ENCODE peak calls at places on chromosome 18, in four cellular contexts. One of them, this sample, is unnamed.

GRCh38 chr18:79567481-79568147 is 112.0 kb upstream of the CTDP1 start:
- DNase-seq in upper lobe of left lung: no peak
- DNase-seq in GF-D8: no peak
- DNase-seq in astrocyte of the spinal cord: peak; percentile 90
- DNase-seq in this sample: no peak

GRCh38 chr18:63368611-63369010 is 1.6 kb upstream of the KDSR start:
- DNase-seq in upper lobe of left lung: no peak
- DNase-seq in GF-D8: no peak
- DNase-seq in astrocyte of the spinal cord: no peak
- DNase-seq in this sample: no peak

GRCh38 chr18:23479829-23480505 is 23.3 kb upstream of the RMC1 start:
- DNase-seq in upper lobe of left lung: no peak
- DNase-seq in GF-D8: peak; percentile 34
- DNase-seq in astrocyte of the spinal cord: no peak
- DNase-seq in this sample: no peak

GRCh38 chr18:76348267-76349066 is 146.6 kb downstream of the ZNF516 start:
- DNase-seq in upper lobe of left lung: no peak
- DNase-seq in GF-D8: no peak
- DNase-seq in astrocyte of the spinal cord: no peak
- DNase-seq in this sample: peak; percentile 0

GRCh38 chr18:62939925-62940324 is 224.6 kb downstream of the PHLPP1 start:
- DNase-seq in upper lobe of left lung: no peak
- DNase-seq in GF-D8: no peak
- DNase-seq in astrocyte of the spinal cord: no peak
- DNase-seq in this sample: no peak

GRCh38 chr18:710418-711300 is 1.8 kb downstream of the ENOSF1 start:
- DNase-seq in upper lobe of left lung: peak; percentile 44
- DNase-seq in GF-D8: no peak
- DNase-seq in astrocyte of the spinal cord: no peak
- DNase-seq in this sample: no peak

GRCh38 chr18:67282796-67283195 is 233.7 kb downstream of the DSEL start:
- DNase-seq in upper lobe of left lung: no peak
- DNase-seq in GF-D8: no peak
- DNase-seq in astrocyte of the spinal cord: peak; percentile 18
- DNase-seq in this sample: no peak

GRCh38 chr18:59268722-59269562 is 4.3 kb downstream of the RAX start:
- DNase-seq in upper lobe of left lung: peak; percentile 39
- DNase-seq in GF-D8: no peak
- DNase-seq in astrocyte of the spinal cord: no peak
- DNase-seq in this sample: no peak

GRCh38 chr18:75211002-75211621 is 515 bp downstream of the TSHZ1 start:
- DNase-seq in upper lobe of left lung: no peak
- DNase-seq in GF-D8: no peak
- DNase-seq in astrocyte of the spinal cord: peak; percentile 41
- DNase-seq in this sample: no peak

GRCh38 chr18:13392029-13392750 is 173.6 kb downstream of the LDLRAD4 start:
- DNase-seq in upper lobe of left lung: no peak
- DNase-seq in GF-D8: no peak
- DNase-seq in astrocyte of the spinal cord: no peak
- DNase-seq in this sample: no peak

GRCh38 chr18:45993441-45993840 is 26.3 kb upstream of the EPG5 start:
- DNase-seq in upper lobe of left lung: no peak
- DNase-seq in GF-D8: no peak
- DNase-seq in astrocyte of the spinal cord: peak; percentile 71
- DNase-seq in this sample: no peak

GRCh38 chr18:57480724-57481123 is 45.5 kb downstream of the ONECUT2 start:
- DNase-seq in upper lobe of left lung: no peak
- DNase-seq in GF-D8: no peak
- DNase-seq in astrocyte of the spinal cord: no peak
- DNase-seq in this sample: no peak

GRCh38 chr18:74869904-74870863 is 272.5 kb downstream of the ZNF407 start:
- DNase-seq in upper lobe of left lung: no peak
- DNase-seq in GF-D8: no peak
- DNase-seq in astrocyte of the spinal cord: peak; percentile 31
- DNase-seq in this sample: no peak

GRCh38 chr18:54532962-54533361 is 58.1 kb upstream of the DYNAP start:
- DNase-seq in upper lobe of left lung: no peak
- DNase-seq in GF-D8: no peak
- DNase-seq in astrocyte of the spinal cord: no peak
- DNase-seq in this sample: no peak

GRCh38 chr18:54224379-54225014 is at the start of gene MBD2:
- DNase-seq in upper lobe of left lung: peak; percentile 97
- DNase-seq in GF-D8: peak; percentile 95
- DNase-seq in astrocyte of the spinal cord: peak; percentile 97
- DNase-seq in this sample: peak; percentile 60

GRCh38 chr18:11570770-11571169 is 38.6 kb upstream of the SLC35G4 start:
- DNase-seq in upper lobe of left lung: no peak
- DNase-seq in GF-D8: no peak
- DNase-seq in astrocyte of the spinal cord: peak; percentile 9
- DNase-seq in this sample: no peak

GRCh38 chr18:55220523-55220922 is 261.3 kb upstream of the CCDC68 start:
- DNase-seq in upper lobe of left lung: no peak
- DNase-seq in GF-D8: no peak
- DNase-seq in astrocyte of the spinal cord: peak; percentile 22
- DNase-seq in this sample: no peak

GRCh38 chr18:37511933-37512332 is 53.7 kb downstream of the CELF4 start:
- DNase-seq in upper lobe of left lung: no peak
- DNase-seq in GF-D8: no peak
- DNase-seq in astrocyte of the spinal cord: no peak
- DNase-seq in this sample: no peak

GRCh38 chr18:45879681-45880655 is 54.5 kb downstream of the SIGLEC15 start:
- DNase-seq in upper lobe of left lung: peak; percentile 69
- DNase-seq in GF-D8: no peak
- DNase-seq in astrocyte of the spinal cord: peak; percentile 76
- DNase-seq in this sample: no peak

GRCh38 chr18:70333757-70334156 is 44.9 kb downstream of the SOCS6 start:
- DNase-seq in upper lobe of left lung: peak; percentile 69
- DNase-seq in GF-D8: no peak
- DNase-seq in astrocyte of the spinal cord: peak; percentile 95
- DNase-seq in this sample: no peak

GRCh38 chr18:7784171-7784570 is 217.1 kb downstream of the PTPRM start:
- DNase-seq in upper lobe of left lung: no peak
- DNase-seq in GF-D8: no peak
- DNase-seq in astrocyte of the spinal cord: peak; percentile 10
- DNase-seq in this sample: no peak

GRCh38 chr18:5237083-5237722 is 40.1 kb upstream of the AKAIN1 start:
- DNase-seq in upper lobe of left lung: peak; percentile 48
- DNase-seq in GF-D8: no peak
- DNase-seq in astrocyte of the spinal cord: no peak
- DNase-seq in this sample: no peak